ENCODE peak calls at places on chromosomes 16 and 17, in nine cellular contexts. L is effector CD4-positive, alpha-beta T cell; J is WTC11; Z is pons; Y is tibial artery; R is NCI-H1694 treated with DMSO at 0.1 percent for 48 hours; K is fibroblast of the aortic adventitia; X is PC-3; C is cardiac fibroblast. O is an unnamed sample.

GRCh38 chr16:88784856-88785105 is 239 bp downstream of the PIEZO1 start:
- DNase-seq in L (no peak), J (no peak), Z (no peak), Y (no peak), R (no peak), K (no peak), X (no peak), C (no peak), O (no peak)

GRCh38 chr17:6521636-6522035 is 34.7 kb downstream of the PITPNM3 start:
- DNase-seq in L (no peak), J (no peak), Z (no peak), Y (no peak), R (no peak), K (no peak), X (no peak), C (no peak), O (no peak)

GRCh38 chr17:80742581-80743180 is 198.0 kb downstream of the RPTOR start:
- DNase-seq in L (no peak), J (no peak), Z (no peak), Y (no peak), R (no peak), K (no peak), X (no peak), C (no peak), O (no peak)

GRCh38 chr16:8655184-8655717 is 19.2 kb upstream of the ABAT start:
- DNase-seq in L (no peak), J (peak; percentile 57), Z (no peak), Y (no peak), R (peak; percentile 7), K (peak; percentile 39), X (no peak), C (peak; percentile 46), O (peak; percentile 56)

GRCh38 chr16:67429053-67429798 is 1.7 kb upstream of the HSD11B2 start:
- DNase-seq in L (no peak), J (no peak), Z (no peak), Y (no peak), R (no peak), K (no peak), X (no peak), C (no peak), O (no peak)

GRCh38 chr17:50887705-50888245 is 21.6 kb upstream of the TOB1 start:
- DNase-seq in L (no peak), J (no peak), Z (no peak), Y (no peak), R (no peak), K (no peak), X (no peak), C (no peak), O (no peak)

GRCh38 chr16:66581246-66581952 is 2.1 kb downstream of the CMTM2 start:
- DNase-seq in L (no peak), J (no peak), Z (no peak), Y (no peak), R (no peak), K (peak; percentile 50), X (no peak), C (peak; percentile 46), O (no peak)

GRCh38 chr17:50932584-50932901 is 66.4 kb upstream of the TOB1 start:
- DNase-seq in L (no peak), J (no peak), Z (no peak), Y (no peak), R (no peak), K (no peak), X (no peak), C (no peak), O (no peak)

GRCh38 chr17:81233316-81233715 is 5.5 kb downstream of the TEPSIN start:
- DNase-seq in L (no peak), J (no peak), Z (no peak), Y (no peak), R (no peak), K (no peak), X (no peak), C (no peak), O (no peak)

GRCh38 chr16:81645303-81645702 is 133.8 kb upstream of the PLCG2 start:
- DNase-seq in L (no peak), J (no peak), Z (peak; percentile 62), Y (peak; percentile 29), R (peak; percentile 81), K (peak; percentile 91), X (peak; percentile 78), C (peak; percentile 94), O (no peak)

GRCh38 chr16:29310852-29311314 is 95.6 kb downstream of the NPIPB11 start:
- DNase-seq in L (no peak), J (no peak), Z (no peak), Y (peak; percentile 55), R (no peak), K (peak; percentile 76), X (peak; percentile 2), C (no peak), O (no peak)

GRCh38 chr16:28210979-28211505 is 723 bp downstream of the XPO6 start:
- DNase-seq in L (peak; percentile 54), J (peak; percentile 41), Z (peak; percentile 47), Y (peak; percentile 64), R (peak; percentile 26), K (peak; percentile 57), X (peak; percentile 62), C (peak; percentile 64), O (peak; percentile 82)

GRCh38 chr16:86044241-86044671 is 145.3 kb downstream of the IRF8 start:
- DNase-seq in L (no peak), J (peak; percentile 85), Z (no peak), Y (peak; percentile 22), R (no peak), K (peak; percentile 52), X (peak; percentile 6), C (peak; percentile 39), O (peak; percentile 75)

GRCh38 chr16:10256855-10257641 is 74.8 kb upstream of the GRIN2A start:
- DNase-seq in L (peak; percentile 26), J (peak; percentile 66), Z (no peak), Y (no peak), R (no peak), K (peak; percentile 5), X (peak; percentile 8), C (peak; percentile 40), O (peak; percentile 56)

GRCh38 chr17:27746881-27747280 is 53.4 kb downstream of the NOS2 start:
- DNase-seq in L (no peak), J (no peak), Z (no peak), Y (no peak), R (no peak), K (no peak), X (no peak), C (no peak), O (no peak)

GRCh38 chr17:83119987-83120864 is 40.8 kb downstream of the METRNL start:
- DNase-seq in L (no peak), J (no peak), Z (peak; percentile 7), Y (no peak), R (no peak), K (no peak), X (no peak), C (no peak), O (peak; percentile 40)

GRCh38 chr16:24852281-24852721 is 6.5 kb downstream of the SLC5A11 start:
- DNase-seq in L (no peak), J (no peak), Z (peak; percentile 81), Y (no peak), R (no peak), K (no peak), X (peak; percentile 17), C (peak; percentile 33), O (no peak)

GRCh38 chr17:16283705-16284104 is 66.7 kb downstream of the PIGL start:
- DNase-seq in L (no peak), J (no peak), Z (no peak), Y (no peak), R (no peak), K (peak; percentile 80), X (peak; percentile 45), C (peak; percentile 71), O (no peak)

GRCh38 chr17:66468241-66469087 is 166.1 kb downstream of the PRKCA start:
- DNase-seq in L (no peak), J (no peak), Z (peak; percentile 88), Y (peak; percentile 36), R (no peak), K (peak; percentile 33), X (peak; percentile 26), C (peak; percentile 41), O (no peak)

GRCh38 chr17:39622380-39623006 is 4.3 kb upstream of the PPP1R1B start:
- DNase-seq in L (no peak), J (no peak), Z (no peak), Y (no peak), R (no peak), K (no peak), X (peak; percentile 21), C (no peak), O (peak; percentile 56)

GRCh38 chr17:66343531-66344078 is 41.2 kb downstream of the PRKCA start:
- DNase-seq in L (no peak), J (no peak), Z (no peak), Y (no peak), R (no peak), K (no peak), X (peak; percentile 71), C (no peak), O (no peak)

GRCh38 chr16:86618431-86619262 is 40.3 kb downstream of the FOXL1 start:
- DNase-seq in L (no peak), J (no peak), Z (no peak), Y (no peak), R (no peak), K (peak; percentile 63), X (no peak), C (peak; percentile 45), O (no peak)

GRCh38 chr17:50428831-50429424 is 2.9 kb downstream of the ACSF2 start:
- DNase-seq in L (no peak), J (no peak), Z (no peak), Y (no peak), R (no peak), K (no peak), X (no peak), C (no peak), O (no peak)

GRCh38 chr17:81010935-81011334 is 19.3 kb downstream of the CHMP6 start:
- DNase-seq in L (no peak), J (no peak), Z (no peak), Y (no peak), R (no peak), K (no peak), X (no peak), C (no peak), O (no peak)

GRCh38 chr17:7283471-7284216 is 2.1 kb downstream of the SLC2A4 start:
- DNase-seq in L (no peak), J (no peak), Z (no peak), Y (no peak), R (no peak), K (no peak), X (no peak), C (no peak), O (no peak)

GRCh38 chr16:17470871-17471744 is at the start of gene XYLT1:
- DNase-seq in L (peak; percentile 42), J (peak; percentile 72), Z (no peak), Y (peak; percentile 94), R (no peak), K (peak; percentile 98), X (peak; percentile 58), C (peak; percentile 78), O (peak; percentile 58)

GRCh38 chr16:35449663-35450062 is 1990.3 kb downstream of the TP53TG3F start:
- DNase-seq in L (no peak), J (no peak), Z (no peak), Y (no peak), R (no peak), K (no peak), X (no peak), C (no peak), O (no peak)

GRCh38 chr17:74780443-74781238 is 4.5 kb upstream of the NAT9 start:
- DNase-seq in L (no peak), J (peak; percentile 58), Z (peak; percentile 88), Y (no peak), R (peak; percentile 46), K (no peak), X (peak; percentile 57), C (no peak), O (peak; percentile 30)

GRCh38 chr16:85104821-85105391 is 7.4 kb downstream of the CIBAR2 start:
- DNase-seq in L (no peak), J (no peak), Z (peak; percentile 75), Y (no peak), R (no peak), K (no peak), X (no peak), C (no peak), O (no peak)

GRCh38 chr17:15946611-15947120 is 1.7 kb downstream of the ADORA2B start:
- DNase-seq in L (no peak), J (no peak), Z (no peak), Y (no peak), R (no peak), K (peak; percentile 27), X (peak; percentile 60), C (peak; percentile 40), O (no peak)

GRCh38 chr16:78323315-78323714 is 223.9 kb downstream of the WWOX start:
- DNase-seq in L (no peak), J (no peak), Z (no peak), Y (no peak), R (no peak), K (no peak), X (no peak), C (no peak), O (no peak)

O was measured in stimulated activated naive CD8-positive, alpha-beta T cell treated with anti-CD3 and anti-CD28 coated beads, Interleukin-15, Interleukin-2, amounts not matched to agents 100 U/mL and 50 U/mL, for 24 hours.